ENCODE peak calls at places on chromosomes 4 and X, in seven cellular contexts. One of them, this sample, is unnamed.

GRCh38 chrX:97529801-97530200 is 646.1 kb downstream of the RPA4 start:
- DNase-seq in HepG2: no peak
- DNase-seq in SK-N-SH: no peak
- DNase-seq in GM12878: no peak
- DNase-seq in K562: no peak
- DNase-seq in H1: no peak
- DNase-seq in IMR-90: peak
- DNase-seq in this sample: no peak

GRCh38 chr4:162959056-162959455 is 207.6 kb downstream of the NAF1 start:
- DNase-seq in SK-N-SH: no peak
- DNase-seq in GM12878: peak
- DNase-seq in K562: no peak
- DNase-seq in HepG2: no peak
- DNase-seq in IMR-90: no peak
- DNase-seq in H1: peak
- DNase-seq in this sample: no peak

GRCh38 chrX:45845142-45845541 is 644.5 kb upstream of the DIPK2B start:
- DNase-seq in K562: no peak
- DNase-seq in GM12878: no peak
- DNase-seq in IMR-90: no peak
- DNase-seq in SK-N-SH: no peak
- DNase-seq in H1: no peak
- DNase-seq in HepG2: no peak
- DNase-seq in this sample: no peak

GRCh38 chrX:45907776-45908175 is 637.4 kb downstream of the ZNF674 start:
- DNase-seq in K562: peak
- DNase-seq in IMR-90: no peak
- DNase-seq in GM12878: no peak
- DNase-seq in H1: no peak
- DNase-seq in SK-N-SH: no peak
- DNase-seq in HepG2: no peak
- DNase-seq in this sample: no peak

GRCh38 chr4:555566-556275 is 20.4 kb downstream of the TMEM271 start:
- DNase-seq in IMR-90: no peak
- DNase-seq in K562: no peak
- DNase-seq in HepG2: no peak
- DNase-seq in SK-N-SH: no peak
- DNase-seq in GM12878: no peak
- DNase-seq in H1: no peak
- DNase-seq in this sample: no peak

GRCh38 chrX:102535958-102536357 is 19.4 kb upstream of the TMSB15A start:
- DNase-seq in HepG2: no peak
- DNase-seq in H1: no peak
- DNase-seq in SK-N-SH: no peak
- DNase-seq in K562: no peak
- DNase-seq in GM12878: no peak
- DNase-seq in IMR-90: no peak
- DNase-seq in this sample: no peak

GRCh38 chr4:52870225-52870624 is 8.1 kb downstream of the RASL11B start:
- DNase-seq in GM12878: no peak
- DNase-seq in K562: no peak
- DNase-seq in IMR-90: no peak
- DNase-seq in SK-N-SH: no peak
- DNase-seq in HepG2: no peak
- DNase-seq in H1: no peak
- DNase-seq in this sample: no peak

GRCh38 chr4:157005193-157005592 is 33.6 kb upstream of the PDGFC start:
- DNase-seq in HepG2: no peak
- DNase-seq in SK-N-SH: no peak
- DNase-seq in GM12878: no peak
- DNase-seq in K562: no peak
- DNase-seq in IMR-90: no peak
- DNase-seq in H1: no peak
- DNase-seq in this sample: no peak

GRCh38 chr4:90120037-90120436 is 7.2 kb upstream of the CCSER1 start:
- DNase-seq in HepG2: no peak
- DNase-seq in GM12878: no peak
- DNase-seq in H1: no peak
- DNase-seq in IMR-90: no peak
- DNase-seq in K562: no peak
- DNase-seq in SK-N-SH: no peak
- DNase-seq in this sample: no peak

GRCh38 chrX:154384284-154384892 is 5.3 kb downstream of the EMD start:
- DNase-seq in IMR-90: no peak
- DNase-seq in K562: no peak
- DNase-seq in SK-N-SH: peak
- DNase-seq in HepG2: no peak
- DNase-seq in GM12878: no peak
- DNase-seq in H1: no peak
- DNase-seq in this sample: no peak

GRCh38 chrX:2691543-2692220 is 587 bp downstream of the CD99 start:
- DNase-seq in H1: no peak
- DNase-seq in GM12878: no peak
- DNase-seq in SK-N-SH: no peak
- DNase-seq in K562: peak
- DNase-seq in HepG2: no peak
- DNase-seq in IMR-90: peak
- DNase-seq in this sample: peak

GRCh38 chr4:182448281-182449151 is 205.3 kb downstream of the TENM3 start:
- DNase-seq in H1: peak
- DNase-seq in HepG2: peak
- DNase-seq in SK-N-SH: peak
- DNase-seq in IMR-90: peak
- DNase-seq in GM12878: no peak
- DNase-seq in K562: peak
- DNase-seq in this sample: peak

GRCh38 chr4:15186149-15186548 is 183.9 kb downstream of the CPEB2 start:
- DNase-seq in GM12878: no peak
- DNase-seq in HepG2: no peak
- DNase-seq in H1: no peak
- DNase-seq in K562: no peak
- DNase-seq in SK-N-SH: no peak
- DNase-seq in IMR-90: peak
- DNase-seq in this sample: no peak

DNA sequence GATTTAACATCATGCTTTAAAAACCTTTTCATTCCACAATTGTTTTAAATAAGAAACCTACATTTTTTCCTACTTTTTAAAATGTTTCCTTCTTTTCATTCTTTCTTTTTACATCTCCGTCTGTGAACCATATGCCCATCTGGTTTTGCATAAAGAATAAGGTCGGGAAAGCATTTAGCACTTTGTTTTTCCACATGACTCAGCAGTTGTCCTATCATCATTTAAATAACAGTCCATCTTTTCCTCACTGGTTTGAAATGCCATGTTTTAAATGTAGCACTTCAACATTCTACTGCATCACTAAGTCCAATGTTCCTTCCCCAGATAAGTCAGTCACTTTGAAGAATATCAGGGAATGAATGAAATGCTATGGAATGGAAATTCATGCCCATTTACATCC is 128.4 kb downstream of the SH3RF1 start:
- DNase-seq in IMR-90: peak
- DNase-seq in GM12878: no peak
- DNase-seq in HepG2: no peak
- DNase-seq in H1: no peak
- DNase-seq in SK-N-SH: no peak
- DNase-seq in K562: no peak
- DNase-seq in this sample: no peak
- TF ChIP-seq RFX5 in IMR-90: no peak
- TF ChIP-seq RFX5 in GM12878: no peak
- TF ChIP-seq RFX5 in HepG2: no peak
- TF ChIP-seq RFX5 in H1: no peak
- TF ChIP-seq RFX5 in SK-N-SH: no peak
- TF ChIP-seq RFX5 in K562: no peak
- TF ChIP-seq RFX5 in this sample: no peak

GRCh38 chr4:108155373-108155772 is 13.4 kb downstream of the LEF1 start:
- DNase-seq in HepG2: no peak
- DNase-seq in H1: no peak
- DNase-seq in IMR-90: peak
- DNase-seq in SK-N-SH: no peak
- DNase-seq in GM12878: no peak
- DNase-seq in K562: no peak
- DNase-seq in this sample: no peak
- TF ChIP-seq RFX5 in HepG2: no peak
- TF ChIP-seq RFX5 in H1: no peak
- TF ChIP-seq RFX5 in IMR-90: no peak
- TF ChIP-seq RFX5 in SK-N-SH: no peak
- TF ChIP-seq RFX5 in GM12878: no peak
- TF ChIP-seq RFX5 in K562: no peak
- TF ChIP-seq RFX5 in this sample: no peak

GRCh38 chr4:102172341-102172740 is 172.9 kb downstream of the SLC39A8 start:
- DNase-seq in K562: no peak
- DNase-seq in SK-N-SH: no peak
- DNase-seq in GM12878: no peak
- DNase-seq in H1: no peak
- DNase-seq in IMR-90: no peak
- DNase-seq in HepG2: no peak
- DNase-seq in this sample: no peak

GRCh38 chr4:102169345-102169744 is 175.9 kb downstream of the SLC39A8 start:
- DNase-seq in HepG2: no peak
- DNase-seq in GM12878: no peak
- DNase-seq in SK-N-SH: peak
- DNase-seq in H1: no peak
- DNase-seq in K562: no peak
- DNase-seq in IMR-90: no peak
- DNase-seq in this sample: peak

GRCh38 chr4:102170910-102171309 is 174.4 kb downstream of the SLC39A8 start:
- DNase-seq in IMR-90: no peak
- DNase-seq in SK-N-SH: no peak
- DNase-seq in H1: no peak
- DNase-seq in K562: no peak
- DNase-seq in HepG2: no peak
- DNase-seq in GM12878: no peak
- DNase-seq in this sample: no peak

GRCh38 chr4:102165584-102165983 is 179.7 kb downstream of the SLC39A8 start:
- DNase-seq in SK-N-SH: no peak
- DNase-seq in GM12878: no peak
- DNase-seq in H1: no peak
- DNase-seq in IMR-90: no peak
- DNase-seq in K562: no peak
- DNase-seq in HepG2: no peak
- DNase-seq in this sample: no peak

DNA sequence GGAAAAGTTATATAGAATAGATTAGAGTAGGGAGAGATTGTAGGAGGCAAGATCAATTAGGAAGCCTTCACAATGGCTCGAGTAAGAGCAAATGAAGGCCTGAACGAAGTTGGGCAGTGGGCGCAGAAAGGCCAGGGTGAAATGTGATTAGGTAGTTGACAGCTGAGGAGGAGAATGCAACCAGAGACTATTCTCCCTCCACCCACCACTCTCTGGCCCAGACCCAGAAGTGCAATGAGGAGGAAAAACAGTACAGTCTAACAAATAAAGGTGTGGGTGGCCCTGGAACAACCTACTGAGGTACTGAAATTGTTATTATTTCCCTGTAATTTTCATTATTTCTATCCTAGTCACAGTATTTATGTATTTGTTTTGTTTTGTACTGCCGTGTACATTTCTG is 176.7 kb downstream of the SLC39A8 start:
- DNase-seq in GM12878: no peak
- DNase-seq in H1: no peak
- DNase-seq in SK-N-SH: no peak
- DNase-seq in HepG2: no peak
- DNase-seq in K562: no peak
- DNase-seq in IMR-90: no peak
- DNase-seq in this sample: no peak
- TF ChIP-seq RFX5 in GM12878: no peak
- TF ChIP-seq RFX5 in H1: no peak
- TF ChIP-seq RFX5 in SK-N-SH: no peak
- TF ChIP-seq RFX5 in HepG2: no peak
- TF ChIP-seq RFX5 in K562: no peak
- TF ChIP-seq RFX5 in IMR-90: no peak
- TF ChIP-seq RFX5 in this sample: no peak

GRCh38 chr4:10005632-10006031 is 15.7 kb downstream of the SLC2A9 start:
- DNase-seq in IMR-90: no peak
- DNase-seq in SK-N-SH: no peak
- DNase-seq in H1: no peak
- DNase-seq in GM12878: no peak
- DNase-seq in HepG2: no peak
- DNase-seq in K562: no peak
- DNase-seq in this sample: no peak

GRCh38 chr4:10006604-10007435 is 14.5 kb downstream of the SLC2A9 start:
- DNase-seq in HepG2: peak
- DNase-seq in IMR-90: no peak
- DNase-seq in H1: no peak
- DNase-seq in K562: no peak
- DNase-seq in GM12878: peak
- DNase-seq in SK-N-SH: no peak
- DNase-seq in this sample: peak

GRCh38 chr4:10007772-10008171 is 13.5 kb downstream of the SLC2A9 start:
- DNase-seq in IMR-90: no peak
- DNase-seq in K562: no peak
- DNase-seq in H1: no peak
- DNase-seq in GM12878: peak
- DNase-seq in SK-N-SH: no peak
- DNase-seq in HepG2: no peak
- DNase-seq in this sample: no peak

GRCh38 chr4:10007436-10007740 is 13.9 kb downstream of the SLC2A9 start:
- DNase-seq in K562: no peak
- DNase-seq in HepG2: no peak
- DNase-seq in SK-N-SH: no peak
- DNase-seq in H1: no peak
- DNase-seq in GM12878: no peak
- DNase-seq in IMR-90: no peak
- DNase-seq in this sample: no peak

DNA sequence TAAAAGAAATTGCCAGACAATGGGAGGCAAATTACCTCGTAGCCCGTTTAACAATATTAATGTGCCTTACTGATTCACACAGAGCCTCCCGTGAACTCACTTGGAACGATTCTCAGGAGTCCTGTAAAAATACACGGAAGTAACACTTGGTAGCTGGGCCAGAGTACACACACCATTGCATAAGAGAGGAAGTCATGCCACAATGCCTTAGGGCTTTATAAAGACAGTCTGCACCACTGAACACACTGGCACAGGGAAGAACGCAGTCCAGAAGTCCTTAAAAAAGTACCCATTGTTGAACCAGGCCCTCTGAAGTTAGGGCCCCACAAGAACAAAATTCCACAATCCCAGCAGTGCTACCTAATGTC is 15.1 kb downstream of the SLC2A9 start:
- DNase-seq in HepG2: peak
- DNase-seq in H1: no peak
- DNase-seq in GM12878: peak
- DNase-seq in K562: no peak
- DNase-seq in SK-N-SH: no peak
- DNase-seq in IMR-90: no peak
- DNase-seq in this sample: peak
- TF ChIP-seq RFX5 in HepG2: no peak
- TF ChIP-seq RFX5 in H1: no peak
- TF ChIP-seq RFX5 in GM12878: no peak
- TF ChIP-seq RFX5 in K562: no peak
- TF ChIP-seq RFX5 in SK-N-SH: no peak
- TF ChIP-seq RFX5 in IMR-90: no peak
- TF ChIP-seq RFX5 in this sample: no peak

GRCh38 chr4:124945422-124945821 is 232.9 kb upstream of the ANKRD50 start:
- DNase-seq in HepG2: no peak
- DNase-seq in IMR-90: no peak
- DNase-seq in H1: no peak
- DNase-seq in GM12878: no peak
- DNase-seq in SK-N-SH: no peak
- DNase-seq in K562: no peak
- DNase-seq in this sample: no peak
- TF ChIP-seq RFX5 in HepG2: no peak
- TF ChIP-seq RFX5 in IMR-90: no peak
- TF ChIP-seq RFX5 in H1: no peak
- TF ChIP-seq RFX5 in GM12878: no peak
- TF ChIP-seq RFX5 in SK-N-SH: no peak
- TF ChIP-seq RFX5 in K562: no peak
- TF ChIP-seq RFX5 in this sample: no peak

This sample was measured in A549.